ENCODE peak calls at places on chromosomes 3 and 15, in eight cellular contexts. X is ovary, J is BJ, L is cardiac fibroblast, S is pancreas, D is heart left ventricle, C is astrocyte, I is esophagus squamous epithelium. R is an unnamed sample.

GRCh38 chr3:46440531-46441294 is 24.0 kb downstream of the LTF start:
- DNase-seq in X (no peak), J (no peak), L (no peak), S (no peak), D (no peak), C (no peak), I (no peak), R (no peak)

GRCh38 chr15:53976844-53977392 is 1.3 kb upstream of the UNC13C start:
- DNase-seq in X (no peak), J (no peak), L (no peak), S (no peak), D (no peak), C (no peak), I (no peak), R (no peak)

GRCh38 chr15:39511000-39511914 is 69.6 kb upstream of the THBS1 start:
- DNase-seq in X (peak), J (peak), L (peak), S (no peak), D (peak), C (peak), I (no peak), R (no peak)

GRCh38 chr15:75104804-75105557 is 81.6 kb downstream of the PPCDC start:
- DNase-seq in X (no peak), J (peak), L (peak), S (no peak), D (peak), C (peak), I (no peak), R (peak)

GRCh38 chr3:32132706-32133105 is 26.3 kb downstream of the GPD1L start:
- DNase-seq in X (no peak), J (no peak), L (no peak), S (no peak), D (no peak), C (no peak), I (no peak), R (no peak)

GRCh38 chr15:82058517-82059204 is 12.8 kb upstream of the MEX3B start:
- DNase-seq in X (no peak), J (no peak), L (no peak), S (no peak), D (no peak), C (no peak), I (no peak), R (no peak)

GRCh38 chr15:88648357-88649214 is 9.8 kb downstream of the ISG20 start:
- DNase-seq in X (no peak), J (no peak), L (peak), S (no peak), D (peak), C (peak), I (no peak), R (no peak)

GRCh38 chr3:167148121-167148520 is 232.0 kb downstream of the ZBBX start:
- DNase-seq in X (no peak), J (no peak), L (no peak), S (no peak), D (no peak), C (no peak), I (no peak), R (no peak)

GRCh38 chr3:113867506-113867905 is 28.9 kb downstream of the GRAMD1C start:
- DNase-seq in X (no peak), J (peak), L (peak), S (no peak), D (no peak), C (peak), I (no peak), R (no peak)

GRCh38 chr3:39138804-39139415 is 14.5 kb downstream of the CSRNP1 start:
- DNase-seq in X (peak), J (no peak), L (no peak), S (no peak), D (peak), C (no peak), I (no peak), R (no peak)

GRCh38 chr3:38611866-38612265 is 37.6 kb downstream of the SCN5A start:
- DNase-seq in X (no peak), J (no peak), L (no peak), S (no peak), D (no peak), C (no peak), I (no peak), R (no peak)

GRCh38 chr15:36356511-36356910 is 222.9 kb upstream of the CDIN1 start:
- DNase-seq in X (no peak), J (no peak), L (no peak), S (no peak), D (no peak), C (no peak), I (no peak), R (no peak)

GRCh38 chr3:73094127-73094526 is 32.7 kb downstream of the EBLN2 start:
- DNase-seq in X (no peak), J (no peak), L (no peak), S (no peak), D (no peak), C (no peak), I (no peak), R (no peak)
- TF ChIP-seq CTCF in X (no peak), J (no peak), L (peak), S (no peak), D (no peak), C (no peak), I (no peak), R (peak)

DNA sequence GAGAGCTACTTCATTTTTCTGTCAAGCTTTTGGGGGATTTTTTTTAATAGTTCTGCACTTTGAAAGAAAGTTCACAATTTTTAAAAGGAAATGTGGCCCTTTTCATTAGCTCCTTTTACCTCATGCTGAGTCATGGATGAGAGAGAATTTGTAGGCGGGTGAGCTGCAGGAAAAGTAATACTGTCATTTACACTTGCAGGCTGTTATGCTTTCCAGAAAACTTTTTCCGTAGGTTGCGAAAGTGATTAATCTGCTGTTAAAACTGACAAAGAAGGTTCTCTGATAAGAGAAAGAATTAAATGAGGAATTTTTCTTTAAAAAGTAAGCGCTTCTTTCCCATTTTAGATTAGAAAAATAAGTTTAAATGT is 430.2 kb downstream of the LPP start:
- DNase-seq in X (no peak), J (no peak), L (peak), S (no peak), D (no peak), C (peak), I (no peak), R (peak)
- H3K4me3 ChIP-seq in X (no peak), J (no peak), L (no peak), S (no peak), D (no peak), C (peak), I (no peak), R (no peak)

GRCh38 chr3:41508063-41508696 is 308.9 kb downstream of the CTNNB1 start:
- DNase-seq in X (no peak), J (no peak), L (peak), S (peak), D (no peak), C (peak), I (no peak), R (no peak)
- TF ChIP-seq CTCF in X (no peak), J (no peak), L (no peak), S (no peak), D (no peak), C (no peak), I (peak), R (peak)

DNA sequence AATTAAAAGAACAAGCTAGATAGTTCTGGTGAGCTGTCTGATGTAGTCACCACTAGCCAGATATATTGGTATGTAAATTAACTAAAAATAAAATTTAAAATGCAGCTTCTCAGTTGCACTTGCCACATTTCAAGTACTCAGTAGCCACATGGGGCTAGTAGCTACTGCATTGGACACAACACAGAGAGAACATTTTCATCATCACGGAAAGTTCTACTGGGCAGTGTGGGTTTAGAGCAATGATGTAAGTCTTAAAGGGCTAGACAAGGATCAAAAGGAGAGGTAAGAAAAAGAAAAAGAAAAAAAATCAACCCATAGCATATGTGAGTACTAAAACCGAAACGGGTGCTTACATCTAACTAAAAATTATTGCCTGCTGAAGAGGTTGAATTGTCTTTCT is 282.4 kb upstream of the LRRFIP2 start:
- DNase-seq in X (no peak), J (no peak), L (peak), S (no peak), D (no peak), C (no peak), I (no peak), R (no peak)
- H3K4me3 ChIP-seq in X (no peak), J (no peak), L (no peak), S (no peak), D (peak), C (no peak), I (no peak), R (no peak)

GRCh38 chr3:192514081-192514753 is 213.1 kb downstream of the FGF12 start:
- DNase-seq in X (no peak), J (no peak), L (peak), S (peak), D (no peak), C (peak), I (no peak), R (no peak)
- TF ChIP-seq CTCF in X (no peak), J (no peak), L (no peak), S (no peak), D (no peak), C (peak), I (no peak), R (peak)

GRCh38 chr3:73299184-73299691 is 237.8 kb downstream of the EBLN2 start:
- DNase-seq in X (no peak), J (no peak), L (no peak), S (no peak), D (no peak), C (no peak), I (no peak), R (no peak)
- H3K4me3 ChIP-seq in X (no peak), J (no peak), L (no peak), S (no peak), D (no peak), C (no peak), I (no peak), R (no peak)

GRCh38 chr15:77584201-77584600 is 48.5 kb downstream of the LINGO1 start:
- DNase-seq in X (no peak), J (no peak), L (no peak), S (no peak), D (no peak), C (no peak), I (no peak), R (no peak)
- TF ChIP-seq CTCF in X (no peak), J (peak), L (no peak), S (no peak), D (no peak), C (no peak), I (no peak), R (no peak)

GRCh38 chr15:31390777-31391486 is 64.3 kb downstream of the KLF13 start:
- DNase-seq in X (peak), J (no peak), L (no peak), S (peak), D (peak), C (no peak), I (no peak), R (no peak)
- H3K4me3 ChIP-seq in X (peak), J (no peak), L (no peak), S (no peak), D (peak), C (no peak), I (peak), R (no peak)

R was measured in epithelial cell of proximal tubule.